ENCODE peak calls at places on chromosome 11, in ten cellular contexts. F is transverse colon, X is right atrium auricular region, Q is pancreas, W is SJSA1, N is neuronal stem cell, Z is upper lobe of right lung, M is uterus, G is WERI-Rb-1, B is upper lobe of left lung. K is an unnamed sample.

GRCh38 chr11:63612181-63612580 is 2.1 kb downstream of the PLAAT3 start:
- DNase-seq in Q (no peak), Z (no peak), F (no peak), G (no peak), M (no peak), W (no peak), X (no peak), B (no peak), N (no peak), K (no peak)

GRCh38 chr11:128920651-128921050 is 22.0 kb downstream of the TP53AIP1 start:
- DNase-seq in M (no peak), F (no peak), Q (no peak), Z (no peak), B (no peak), N (no peak), G (no peak), X (no peak), W (no peak), K (peak; percentile 5)

GRCh38 chr11:8839306-8839956 is 71.6 kb upstream of the AKIP1 start:
- DNase-seq in Z (no peak), N (no peak), M (no peak), X (no peak), G (no peak), F (no peak), W (no peak), Q (no peak), B (no peak), K (no peak)

GRCh38 chr11:69131644-69132300 is 24.0 kb upstream of the SMIM38 start:
- DNase-seq in F (peak; percentile 85), M (peak; percentile 43), Q (peak; percentile 82), G (peak; percentile 76), W (peak; percentile 92), Z (peak; percentile 83), B (peak; percentile 88), X (peak; percentile 70), N (peak; percentile 76), K (peak; percentile 71)

GRCh38 chr11:13487661-13488030 is 8.2 kb downstream of the PTH start:
- DNase-seq in Z (no peak), M (no peak), Q (no peak), F (no peak), X (no peak), W (no peak), G (no peak), B (no peak), N (peak; percentile 3), K (no peak)

GRCh38 chr11:119101367-119101758 is 290 bp downstream of the DPAGT1 start:
- DNase-seq in W (no peak), M (no peak), Q (no peak), X (no peak), G (no peak), N (no peak), Z (no peak), F (peak; percentile 44), B (peak; percentile 41), K (no peak)

GRCh38 chr11:33515347-33515746 is 185.3 kb downstream of the C11orf91 start:
- DNase-seq in B (no peak), N (no peak), Q (no peak), Z (no peak), G (no peak), X (no peak), F (no peak), W (no peak), M (peak; percentile 15), K (no peak)

GRCh38 chr11:1134848-1135445 is 22.8 kb upstream of the MUC5AC start:
- DNase-seq in X (no peak), N (no peak), G (no peak), B (no peak), Z (no peak), M (no peak), W (no peak), F (no peak), Q (no peak), K (no peak)

GRCh38 chr11:111916768-111917167 is 1.9 kb upstream of the C11orf52 start:
- DNase-seq in Q (no peak), Z (no peak), F (no peak), M (no peak), G (no peak), X (no peak), W (no peak), N (no peak), B (no peak), K (no peak)

GRCh38 chr11:57650739-57651090 is 1.0 kb upstream of the YPEL4 start:
- DNase-seq in G (no peak), B (no peak), Q (no peak), X (no peak), N (no peak), Z (no peak), M (no peak), F (no peak), W (no peak), K (no peak)

GRCh38 chr11:74377689-74378088 is 20.5 kb downstream of the PGM2L1 start:
- DNase-seq in W (no peak), N (no peak), B (no peak), F (no peak), X (no peak), G (no peak), Z (no peak), Q (no peak), M (no peak), K (no peak)

GRCh38 chr11:44766112-44766971 is 39.6 kb downstream of the TSPAN18 start:
- DNase-seq in Z (no peak), X (peak; percentile 81), M (peak; percentile 56), G (peak; percentile 93), Q (peak; percentile 55), B (no peak), F (no peak), N (no peak), W (peak; percentile 71), K (peak; percentile 73)

GRCh38 chr11:114162719-114163123 is 103.2 kb downstream of the ZBTB16 start:
- DNase-seq in B (peak; percentile 90), G (no peak), N (no peak), Q (peak; percentile 88), X (peak; percentile 99), W (peak; percentile 42), F (peak; percentile 92), M (peak; percentile 93), Z (peak; percentile 84), K (peak; percentile 86)

DNA sequence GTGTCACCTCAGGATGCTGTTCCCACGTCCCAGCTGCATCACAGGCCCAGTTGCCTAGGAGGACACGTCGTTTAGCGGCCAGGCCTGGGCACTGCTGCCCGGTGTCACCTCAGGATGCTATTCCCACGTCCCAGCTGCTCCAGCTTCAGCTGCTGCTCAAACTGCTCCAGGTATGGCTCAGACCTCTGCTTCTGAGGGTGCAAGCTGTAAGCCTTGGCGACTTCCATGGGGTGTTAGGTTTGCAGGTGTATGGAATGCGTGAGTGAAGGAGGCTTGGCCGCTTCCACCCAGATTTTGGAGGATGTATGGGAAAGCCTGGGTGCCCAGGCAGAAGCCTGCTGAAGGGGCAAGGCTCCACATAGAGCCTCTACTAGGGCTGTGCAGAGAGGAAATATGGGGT is 205.3 kb upstream of the B3GAT1 start:
- DNase-seq in N (no peak), Z (no peak), X (no peak), W (no peak), F (no peak), G (no peak), M (no peak), B (no peak), Q (no peak), K (no peak)
- H3K9me3 ChIP-seq in N (no peaks in the 10 kb centered on the region), Z (no peaks in the 10 kb centered on the region), X (no peaks in the 10 kb centered on the region), W (no peaks in the 10 kb centered on the region), F (no peaks in the 10 kb centered on the region), G (no peaks in the 10 kb centered on the region), M (no peaks in the 10 kb centered on the region), B (no peaks in the 10 kb centered on the region), Q (no peaks in the 10 kb centered on the region), K (peaks cover 5% of the 10 kb centered on the region)

DNA sequence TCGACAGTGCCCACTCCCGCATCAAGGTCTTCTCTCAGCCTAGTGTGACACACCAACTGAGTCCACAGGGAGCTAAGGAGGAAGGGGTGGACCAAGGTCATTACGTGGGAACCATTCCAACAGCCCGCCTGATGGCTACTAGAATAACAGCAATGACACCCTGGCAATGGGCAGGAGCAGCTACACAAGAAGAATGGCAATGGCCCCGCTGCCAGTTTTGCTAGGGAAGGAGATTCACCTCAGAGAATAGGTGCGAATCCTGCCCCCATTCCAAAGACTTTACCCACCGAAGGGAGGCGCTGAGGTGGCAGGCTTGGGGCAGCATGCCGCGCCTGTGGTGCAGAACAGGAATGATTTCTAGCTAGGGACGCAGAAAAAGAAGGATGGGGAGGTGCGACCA is 9.1 kb downstream of the WT1 start:
- DNase-seq in B (no peak), M (no peak), Q (no peak), W (no peak), X (no peak), F (no peak), N (no peak), G (no peak), Z (no peak), K (no peak)
- H3K9me3 ChIP-seq in B (no peaks in the 10 kb centered on the region), M (no peaks in the 10 kb centered on the region), Q (no peaks in the 10 kb centered on the region), W (no peaks in the 10 kb centered on the region), X (no peaks in the 10 kb centered on the region), F (no peaks in the 10 kb centered on the region), N (no peaks in the 10 kb centered on the region), G (peaks cover 16% of the 10 kb centered on the region), Z (no peaks in the 10 kb centered on the region), K (no peaks in the 10 kb centered on the region)

DNA sequence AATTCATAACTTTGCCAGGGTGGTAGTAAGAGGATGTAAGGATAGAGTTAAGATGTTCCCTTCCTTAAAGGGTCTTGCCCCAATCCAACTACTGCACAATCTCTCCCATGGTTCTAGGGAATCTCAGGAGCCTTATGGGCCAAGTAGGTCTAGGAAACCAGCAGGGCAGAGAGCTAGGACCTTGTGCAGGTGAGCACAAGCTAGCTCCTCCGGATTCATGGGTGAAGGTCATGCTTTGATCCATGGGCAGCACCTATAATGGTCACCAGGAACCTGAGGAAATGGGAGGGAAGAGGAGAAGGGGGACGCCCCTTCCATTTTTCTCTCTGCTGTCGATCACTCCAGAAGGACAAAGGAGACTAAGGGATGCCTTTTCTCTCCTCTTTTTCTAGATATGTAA is 16.8 kb downstream of the KCNJ11 start:
- DNase-seq in M (no peak), W (no peak), B (no peak), X (no peak), F (no peak), N (no peak), Z (no peak), G (no peak), Q (no peak), K (no peak)
- H3K9me3 ChIP-seq in M (no peaks in the 10 kb centered on the region), W (peaks cover 46% of the 10 kb centered on the region), B (peaks cover 53% of the 10 kb centered on the region), X (peaks cover 55% of the 10 kb centered on the region), F (peaks cover 39% of the 10 kb centered on the region), N (peaks cover 89% of the 10 kb centered on the region), Z (peaks cover 45% of the 10 kb centered on the region), G (peaks cover 44% of the 10 kb centered on the region), Q (no peaks in the 10 kb centered on the region), K (peaks cover 64% of the 10 kb centered on the region)

DNA sequence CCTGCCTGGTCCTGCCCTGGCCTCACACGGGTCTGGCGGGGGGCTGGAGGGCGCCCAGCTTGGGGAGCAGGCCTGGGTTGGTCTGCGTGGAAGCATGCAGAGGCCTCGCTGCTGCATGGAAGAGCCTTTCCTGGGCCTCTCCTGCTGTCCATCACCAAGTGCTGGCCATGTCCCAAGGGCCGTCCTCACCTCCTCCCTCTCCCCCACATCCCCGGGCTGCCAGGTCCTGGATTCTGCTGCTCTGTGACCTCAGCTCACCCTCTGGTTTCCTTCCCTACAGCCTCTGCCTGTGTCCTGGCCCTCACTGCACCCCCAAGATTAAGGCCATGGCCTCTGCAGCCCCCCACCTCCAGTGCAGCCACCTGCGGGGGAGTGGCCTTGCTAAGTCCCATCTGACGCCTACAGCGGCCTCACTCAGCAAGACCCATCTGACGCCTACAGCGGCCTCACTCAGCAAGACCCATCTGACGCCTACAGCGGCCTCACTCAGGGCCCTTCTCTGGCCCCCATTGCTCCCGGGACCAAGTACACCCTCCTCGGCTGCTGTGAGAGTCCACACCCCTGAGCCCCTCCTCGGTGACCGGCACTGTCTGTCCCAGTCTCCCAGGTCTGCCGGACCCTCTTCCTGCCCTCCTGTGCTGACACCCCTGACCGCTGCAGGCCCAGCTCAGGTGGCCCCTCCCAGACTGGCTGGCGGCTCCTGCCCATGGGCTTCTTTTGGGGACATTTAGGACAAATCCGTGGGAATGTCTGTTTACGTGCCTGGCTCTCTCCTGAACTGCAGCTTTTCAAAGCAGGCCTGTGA is 119.5 kb upstream of the B3GAT1 start:
- DNase-seq in B (peak; percentile 10), G (peak; percentile 70), M (no peak), Z (peak; percentile 49), N (no peak), Q (no peak), W (no peak), X (peak; percentile 28), F (no peak), K (peak; percentile 35)
- H3K9me3 ChIP-seq in B (no peaks in the 10 kb centered on the region), G (no peaks in the 10 kb centered on the region), M (no peaks in the 10 kb centered on the region), Z (no peaks in the 10 kb centered on the region), N (no peaks in the 10 kb centered on the region), Q (no peaks in the 10 kb centered on the region), W (no peaks in the 10 kb centered on the region), X (no peaks in the 10 kb centered on the region), F (no peaks in the 10 kb centered on the region), K (no peaks in the 10 kb centered on the region)

K was measured in left ventricle myocardium inferior.